ENCODE peak calls at places on chromosomes 2 and 18, in six cellular contexts. Z is GM23248, J is IMR-90, K is HCT116, G is OCI-LY7, H is neural progenitor cell. T is an unnamed sample. For H3K4me1, the result is how much of the 10 kb centered on the place peaks cover.

GRCh38 chr18:31156831-31157763 is 5.6 kb downstream of the DSC1 start:
- DNase-seq in G (no peak), Z (no peak), K (no peak), J (no peak), H (no peak), T (no peak)

GRCh38 chr18:25786778-25787177 is 303.6 kb downstream of the SS18 start:
- DNase-seq in G (no peak), Z (peak), J (peak), H (no peak), K (no peak), T (no peak)

GRCh38 chr2:715847-716573 is 38.8 kb upstream of the TMEM18 start:
- DNase-seq in J (peak), Z (peak), G (no peak), H (peak), K (peak), T (no peak)

GRCh38 chr2:18402-19271 is 27.7 kb downstream of the FAM110C start:
- DNase-seq in G (no peak), K (no peak), H (peak), J (no peak), Z (no peak), T (no peak)

GRCh38 chr2:121285077-121285449 is at the start of gene TFCP2L1:
- DNase-seq in H (peak), G (peak), Z (peak), K (no peak), J (no peak), T (no peak)

GRCh38 chr2:70527447-70528080 is 26.1 kb downstream of the TGFA start:
- DNase-seq in G (no peak), J (no peak), K (no peak), Z (peak), H (no peak), T (no peak)

GRCh38 chr2:66576381-66577330 is 141.7 kb downstream of the MEIS1 start:
- DNase-seq in Z (peak), J (peak), K (no peak), H (peak), G (no peak), T (peak)

GRCh38 chr2:129248183-129248582 is 731.3 kb upstream of the RAB6C start:
- DNase-seq in G (no peak), H (peak), Z (no peak), J (no peak), K (no peak), T (no peak)

GRCh38 chr2:144660518-144661316 is 140.8 kb upstream of the ZEB2 start:
- DNase-seq in K (no peak), J (peak), Z (peak), H (peak), G (no peak), T (no peak)

GRCh38 chr2:197078535-197078934 is 152.0 kb upstream of the PGAP1 start:
- DNase-seq in K (no peak), Z (no peak), H (no peak), G (no peak), J (no peak), T (no peak)

GRCh38 chr18:62324355-62324828 is 718 bp upstream of the TNFRSF11A start:
- DNase-seq in J (no peak), K (no peak), Z (peak), H (peak), G (no peak), T (no peak)

GRCh38 chr2:117523267-117523666 is 291.2 kb upstream of the DDX18 start:
- DNase-seq in Z (no peak), H (no peak), K (no peak), J (no peak), G (no peak), T (peak)

GRCh38 chr18:76457475-76457874 is 37.6 kb downstream of the ZNF516 start:
- DNase-seq in H (no peak), G (no peak), Z (no peak), K (no peak), J (peak), T (no peak)

GRCh38 chr18:76455015-76455676 is 39.9 kb downstream of the ZNF516 start:
- DNase-seq in G (no peak), H (no peak), K (no peak), J (no peak), Z (no peak), T (no peak)

GRCh38 chr18:76456018-76456750 is 38.9 kb downstream of the ZNF516 start:
- DNase-seq in Z (no peak), K (no peak), H (peak), G (no peak), J (no peak), T (no peak)

GRCh38 chr18:76457957-76458356 is 37.1 kb downstream of the ZNF516 start:
- DNase-seq in J (no peak), K (no peak), Z (no peak), H (no peak), G (no peak), T (no peak)

GRCh38 chr18:76456823-76457222 is 38.2 kb downstream of the ZNF516 start:
- DNase-seq in K (no peak), G (no peak), H (no peak), J (no peak), Z (no peak), T (no peak)
- H3K4me1 ChIP-seq in K (under half), G (under half), H (half or more), J (half or more), Z (half or more), T (under half)

DNA sequence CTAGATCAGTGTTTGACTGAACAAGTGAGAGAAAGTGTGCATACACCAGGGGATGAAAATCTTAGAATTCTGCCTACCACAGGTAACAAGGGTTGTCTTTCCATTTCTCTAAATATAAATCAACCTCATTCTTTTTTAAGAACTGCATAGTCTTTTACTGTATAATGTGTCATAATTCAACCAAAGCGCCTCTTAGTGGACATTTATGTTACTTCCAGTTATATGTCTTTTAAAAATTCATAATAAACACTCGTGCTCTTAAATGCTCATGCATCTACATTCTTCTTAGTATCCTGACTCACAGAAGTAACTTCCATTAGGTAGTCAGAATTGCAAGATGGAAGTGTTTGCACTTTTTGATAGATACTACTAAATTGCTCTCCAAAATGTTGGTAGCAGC is 76.2 kb downstream of the CHRNA1 start:
- DNase-seq in G (peak), J (peak), K (peak), H (no peak), Z (peak), T (peak)
- H3K4me2 ChIP-seq in G (no peak), J (no peak), K (no peak), H (no peak), Z (no peak), T (no peak)

DNA sequence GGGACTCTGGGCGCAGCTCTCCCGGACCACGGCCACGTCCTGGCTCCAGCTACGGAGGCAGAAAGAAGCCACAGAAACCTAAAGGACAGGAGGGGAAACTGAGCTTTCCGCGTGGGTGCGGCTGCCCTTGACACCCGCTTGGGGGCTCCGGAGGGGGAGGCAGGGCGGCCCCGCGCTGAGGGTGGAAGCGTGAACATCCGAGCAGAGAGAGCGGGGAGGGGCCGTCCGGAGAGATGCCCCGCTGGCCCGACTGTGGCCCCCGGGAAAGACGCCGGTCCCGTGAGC is 80.5 kb downstream of the GFPT1 start:
- DNase-seq in J (no peak), K (no peak), H (no peak), G (no peak), Z (no peak), T (peak)
- H2AFZ ChIP-seq in J (peak), K (peak), H (peak), G (no peak), Z (peak), T (peak)

GRCh38 chr2:222891890-222892289 is 31.1 kb downstream of the ACSL3 start:
- DNase-seq in Z (peak), K (no peak), J (peak), H (no peak), G (no peak), T (no peak)
- H3K4me1 ChIP-seq in Z (under half), K (under half), J (under half), H (under half), G (under half), T (under half)

GRCh38 chr18:8800876-8801262 is 95.5 kb downstream of the MTCL1 start:
- DNase-seq in Z (peak), G (no peak), H (peak), K (no peak), J (no peak), T (no peak)

GRCh38 chr18:8800445-8800844 is 95.1 kb downstream of the MTCL1 start:
- DNase-seq in Z (peak), G (no peak), K (peak), H (peak), J (peak), T (peak)

GRCh38 chr18:8798996-8799395 is 93.6 kb downstream of the MTCL1 start:
- DNase-seq in K (no peak), G (no peak), Z (peak), H (no peak), J (no peak), T (no peak)

GRCh38 chr18:8799593-8799992 is 94.2 kb downstream of the MTCL1 start:
- DNase-seq in Z (no peak), K (no peak), J (peak), G (no peak), H (no peak), T (no peak)

DNA sequence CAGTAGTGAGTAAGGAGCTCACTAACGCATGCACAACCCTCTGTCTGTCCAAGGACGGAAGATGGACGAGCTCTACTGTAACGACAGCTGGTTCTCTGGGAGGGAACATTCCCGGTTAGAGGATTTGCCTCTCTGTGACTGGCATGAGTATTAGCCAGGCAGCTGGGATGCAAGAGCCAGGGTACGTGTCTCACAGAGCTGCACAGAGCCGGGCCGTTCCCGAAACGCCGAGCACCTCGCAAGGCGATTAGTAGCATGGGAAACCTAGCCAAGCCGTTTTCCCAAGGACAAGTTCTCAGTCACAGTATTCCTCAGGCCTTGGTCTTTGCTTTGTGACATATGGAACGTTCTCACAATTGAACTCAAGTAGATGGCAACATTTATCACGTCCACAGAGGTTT is 94.7 kb downstream of the MTCL1 start:
- DNase-seq in H (no peak), K (no peak), J (peak), G (no peak), Z (peak), T (no peak)
- H3K4me2 ChIP-seq in H (peak), K (peak), J (peak), G (no peak), Z (peak), T (no peak)

DNA sequence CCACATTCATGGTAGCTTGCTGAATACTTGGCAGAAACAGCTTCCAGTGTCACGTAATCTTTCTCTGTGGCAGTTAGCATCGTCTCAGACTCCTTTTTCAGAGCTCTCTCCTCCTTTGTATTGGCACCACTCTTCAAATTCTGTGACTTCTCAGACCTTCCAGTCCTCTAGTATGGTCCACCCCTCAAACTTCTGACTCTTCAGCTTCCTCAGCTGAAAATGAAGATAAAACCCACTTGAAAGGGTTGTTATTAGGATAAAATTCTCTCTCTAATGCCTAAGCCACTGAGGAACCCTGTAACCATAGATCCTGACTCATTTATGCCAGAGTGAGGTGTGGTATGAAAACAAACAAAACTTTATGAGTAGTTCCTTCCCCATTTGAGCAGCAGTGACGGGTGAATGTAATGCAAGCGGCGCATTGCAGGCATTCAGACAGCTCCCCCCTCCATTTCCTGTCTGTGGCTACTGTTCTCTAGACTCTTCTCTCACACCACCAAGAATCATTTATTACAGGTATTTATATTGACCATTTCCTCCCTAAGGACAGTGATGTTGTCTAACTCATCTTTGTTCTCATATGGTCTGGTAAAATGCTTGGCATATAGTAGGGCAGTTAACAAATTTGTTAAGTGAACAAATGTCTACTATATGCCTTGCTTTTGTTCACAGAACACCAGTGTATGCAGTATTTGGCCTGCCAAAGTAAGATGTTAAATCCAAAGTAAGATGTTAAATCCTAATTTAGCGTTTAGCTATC is 35.3 kb downstream of the GALNT1 start:
- DNase-seq in H (no peak), G (peak), K (no peak), J (peak), Z (peak), T (peak)
- H2AFZ ChIP-seq in H (no peak), G (peak), K (no peak), J (no peak), Z (no peak), T (no peak)

T was measured in endothelial cell of umbilical vein.